ENCODE peak calls at places on chromosome 11, in ten cellular contexts. C, G, T, O, A, W, L, E, U and D are unnamed samples.
A peak's percentile ranks its signal among the peaks of the same experiment; 100 is the strongest.

GRCh38 chr11:78742430-78742829 is 167.8 kb upstream of the NARS2 start:
- DNase-seq in C (no peak), G (no peak), T (peak; percentile 73), O (no peak), A (no peak), W (peak; percentile 30), L (peak; percentile 27), E (peak; percentile 64), U (peak; percentile 18), D (no peak)

GRCh38 chr11:45930031-45930794 is 7.8 kb downstream of the LARGE2 start:
- DNase-seq in C (no peak), G (peak; percentile 76), T (peak; percentile 48), O (no peak), A (no peak), W (no peak), L (no peak), E (no peak), U (peak; percentile 84), D (no peak)

GRCh38 chr11:57667715-57668466 is at the start of gene ZDHHC5:
- DNase-seq in C (peak; percentile 95), G (peak; percentile 100), T (peak; percentile 99), O (peak; percentile 99), A (peak; percentile 96), W (peak; percentile 100), L (peak; percentile 99), E (peak; percentile 96), U (peak; percentile 100), D (peak; percentile 100)

GRCh38 chr11:82858556-82859091 is 41.6 kb downstream of the PRCP start:
- DNase-seq in C (no peak), G (no peak), T (no peak), O (peak; percentile 76), A (peak; percentile 62), W (peak; percentile 63), L (peak; percentile 62), E (no peak), U (no peak), D (peak; percentile 89)

GRCh38 chr11:114288139-114288538 is 8.1 kb upstream of the NNMT start:
- DNase-seq in C (no peak), G (no peak), T (no peak), O (no peak), A (no peak), W (no peak), L (no peak), E (no peak), U (no peak), D (peak; percentile 40)

GRCh38 chr11:33017478-33017877 is 1.8 kb downstream of the DEPDC7 start:
- DNase-seq in C (no peak), G (no peak), T (no peak), O (no peak), A (no peak), W (no peak), L (no peak), E (no peak), U (no peak), D (no peak)

GRCh38 chr11:33877029-33877428 is 14.8 kb downstream of the LMO2 start:
- DNase-seq in C (no peak), G (no peak), T (no peak), O (no peak), A (no peak), W (no peak), L (no peak), E (no peak), U (no peak), D (no peak)

GRCh38 chr11:14713518-14714244 is 70.1 kb downstream of the PDE3B start:
- DNase-seq in C (no peak), G (peak; percentile 69), T (no peak), O (no peak), A (no peak), W (no peak), L (no peak), E (no peak), U (no peak), D (no peak)

GRCh38 chr11:45234306-45235006 is 51.7 kb downstream of the SYT13 start:
- DNase-seq in C (no peak), G (no peak), T (no peak), O (no peak), A (no peak), W (no peak), L (no peak), E (no peak), U (no peak), D (no peak)